ENCODE peak calls at places on chromosome 4, in seven cellular contexts. W, S, L, I, R, J and D are unnamed samples.
A peak's percentile ranks its signal among the peaks of the same experiment; 100 is the strongest.

GRCh38 chr4:24599275-24599674 is 14.9 kb upstream of the DHX15 start:
- DNase-seq in W (no peak), S (no peak), L (no peak), I (no peak), R (no peak), J (no peak), D (no peak)

GRCh38 chr4:143538979-143539669 is 25.6 kb downstream of the SMARCA5 start:
- DNase-seq in W (no peak), S (no peak), L (no peak), I (no peak), R (no peak), J (no peak), D (no peak)

GRCh38 chr4:95728145-95728544 is 111.7 kb upstream of the PDHA2 start:
- DNase-seq in W (no peak), S (peak; percentile 53), L (no peak), I (no peak), R (no peak), J (no peak), D (no peak)

GRCh38 chr4:56958111-56958517 is 19.3 kb downstream of the NOA1 start:
- DNase-seq in W (peak; percentile 76), S (peak; percentile 97), L (no peak), I (no peak), R (no peak), J (no peak), D (peak; percentile 97)

GRCh38 chr4:8103421-8103820 is 55.2 kb downstream of the ABLIM2 start:
- DNase-seq in W (no peak), S (no peak), L (no peak), I (no peak), R (no peak), J (no peak), D (no peak)

GRCh38 chr4:139530833-139531427 is 25.1 kb downstream of the SETD7 start:
- DNase-seq in W (no peak), S (no peak), L (no peak), I (no peak), R (peak; percentile 53), J (peak; percentile 68), D (no peak)

GRCh38 chr4:76200771-76201224 is 12.8 kb downstream of the SCARB2 start:
- DNase-seq in W (no peak), S (no peak), L (peak; percentile 88), I (peak; percentile 98), R (no peak), J (no peak), D (no peak)

GRCh38 chr4:110196871-110197420 is 1.5 kb downstream of the ELOVL6 start:
- DNase-seq in W (no peak), S (peak; percentile 49), L (peak; percentile 34), I (peak; percentile 79), R (peak; percentile 49), J (peak; percentile 75), D (no peak)

GRCh38 chr4:151948351-151949016 is 187.7 kb upstream of the GATB start:
- DNase-seq in W (no peak), S (peak; percentile 5), L (no peak), I (no peak), R (no peak), J (no peak), D (no peak)

GRCh38 chr4:139223682-139224317 is 46.8 kb upstream of the ELF2 start:
- DNase-seq in W (peak; percentile 23), S (peak; percentile 75), L (no peak), I (no peak), R (no peak), J (no peak), D (no peak)

GRCh38 chr4:184061582-184061981 is 156.1 kb downstream of the ENPP6 start:
- DNase-seq in W (no peak), S (no peak), L (no peak), I (no peak), R (no peak), J (no peak), D (no peak)

GRCh38 chr4:170589597-170590191 is 499.9 kb upstream of the AADAT start:
- DNase-seq in W (no peak), S (peak; percentile 25), L (no peak), I (peak; percentile 9), R (no peak), J (peak; percentile 41), D (no peak)

GRCh38 chr4:19382993-19383392 is 868.7 kb upstream of the SLIT2 start:
- DNase-seq in W (no peak), S (peak; percentile 29), L (no peak), I (no peak), R (no peak), J (no peak), D (no peak)

GRCh38 chr4:60216752-60217151 is 983.4 kb upstream of the ADGRL3 start:
- DNase-seq in W (no peak), S (peak; percentile 47), L (no peak), I (no peak), R (no peak), J (no peak), D (no peak)

GRCh38 chr4:8391972-8392371 is 48.6 kb downstream of the ACOX3 start:
- DNase-seq in W (peak; percentile 43), S (peak; percentile 82), L (no peak), I (peak; percentile 39), R (no peak), J (no peak), D (peak; percentile 70)

GRCh38 chr4:185532327-185532726 is 3.0 kb downstream of the PDLIM3 start:
- DNase-seq in W (no peak), S (no peak), L (no peak), I (no peak), R (no peak), J (peak; percentile 16), D (peak; percentile 83)

GRCh38 chr4:175998782-175999181 is 66.9 kb upstream of the WDR17 start:
- DNase-seq in W (no peak), S (peak; percentile 18), L (no peak), I (no peak), R (no peak), J (no peak), D (no peak)

GRCh38 chr4:137685357-137685756 is 153.1 kb upstream of the PCDH18 start:
- DNase-seq in W (no peak), S (peak; percentile 44), L (no peak), I (no peak), R (no peak), J (peak; percentile 14), D (no peak)

GRCh38 chr4:32987111-32987510 is 2266.9 kb downstream of the PCDH7 start:
- DNase-seq in W (no peak), S (no peak), L (no peak), I (no peak), R (no peak), J (no peak), D (no peak)

GRCh38 chr4:13523591-13524503 is 20.5 kb downstream of the NKX3-2 start:
- DNase-seq in W (no peak), S (no peak), L (no peak), I (no peak), R (no peak), J (peak; percentile 19), D (no peak)

GRCh38 chr4:37482236-37482635 is 203.9 kb downstream of the RELL1 start:
- DNase-seq in W (no peak), S (no peak), L (no peak), I (no peak), R (no peak), J (no peak), D (no peak)

GRCh38 chr4:53128959-53129358 is 236.9 kb downstream of the SCFD2 start:
- DNase-seq in W (peak; percentile 16), S (no peak), L (no peak), I (no peak), R (no peak), J (no peak), D (no peak)

GRCh38 chr4:109301691-109302365 is 630 bp downstream of the COL25A1 start:
- DNase-seq in W (peak; percentile 9), S (no peak), L (no peak), I (no peak), R (no peak), J (peak; percentile 26), D (no peak)

GRCh38 chr4:145523117-145523516 is 41.5 kb downstream of the SMAD1 start:
- DNase-seq in W (no peak), S (no peak), L (no peak), I (no peak), R (no peak), J (no peak), D (no peak)

GRCh38 chr4:17030543-17030942 is 132.1 kb upstream of the LDB2 start:
- DNase-seq in W (no peak), S (peak; percentile 92), L (no peak), I (no peak), R (no peak), J (no peak), D (no peak)

GRCh38 chr4:122045533-122045932 is 93.7 kb upstream of the TRPC3 start:
- DNase-seq in W (no peak), S (peak; percentile 93), L (peak; percentile 30), I (peak; percentile 66), R (no peak), J (peak; percentile 3), D (no peak)